ENCODE peak calls at places on chromosomes 6 and 20, in seven cellular contexts. V, R, D, U, I, P and B are unnamed samples.

GRCh38 chr6:32980488-32981038 is 12.2 kb downstream of the BRD2 start:
- DNase-seq in V (no peak), R (no peak), D (no peak), U (no peak), I (no peak), P (no peak), B (peak; percentile 15)

GRCh38 chr6:133288662-133289061 is 47.5 kb downstream of the EYA4 start:
- DNase-seq in V (no peak), R (no peak), D (no peak), U (no peak), I (no peak), P (no peak), B (no peak)

GRCh38 chr20:14453259-14453658 is 115.8 kb upstream of the FLRT3 start:
- DNase-seq in V (no peak), R (no peak), D (no peak), U (no peak), I (no peak), P (no peak), B (no peak)

GRCh38 chr20:23205656-23206055 is 119.5 kb upstream of the CD93 start:
- DNase-seq in V (no peak), R (peak; percentile 76), D (peak; percentile 39), U (no peak), I (peak; percentile 35), P (peak; percentile 72), B (no peak)

GRCh38 chr20:50758992-50759391 is 27.6 kb downstream of the PARD6B start:
- DNase-seq in V (no peak), R (no peak), D (no peak), U (no peak), I (no peak), P (no peak), B (no peak)

GRCh38 chr6:1872649-1873131 is 263.0 kb downstream of the FOXC1 start:
- DNase-seq in V (no peak), R (no peak), D (no peak), U (no peak), I (peak; percentile 65), P (peak; percentile 52), B (no peak)

GRCh38 chr20:47810116-47810672 is 24.9 kb upstream of the SULF2 start:
- DNase-seq in V (no peak), R (no peak), D (no peak), U (no peak), I (no peak), P (no peak), B (no peak)

GRCh38 chr20:63145156-63145555 is 70.8 kb downstream of the YTHDF1 start:
- DNase-seq in V (no peak), R (no peak), D (no peak), U (peak; percentile 29), I (no peak), P (no peak), B (peak; percentile 3)

GRCh38 chr20:50286174-50286511 is 95.5 kb downstream of the CEBPB start:
- DNase-seq in V (no peak), R (no peak), D (no peak), U (no peak), I (no peak), P (no peak), B (no peak)

GRCh38 chr6:139027620-139028182 is 844 bp upstream of the ABRACL start:
- DNase-seq in V (peak; percentile 7), R (peak; percentile 52), D (peak; percentile 60), U (peak; percentile 50), I (peak; percentile 82), P (peak; percentile 42), B (no peak)

GRCh38 chr6:168117942-168118341 is 38.9 kb upstream of the FRMD1 start:
- DNase-seq in V (no peak), R (no peak), D (peak; percentile 31), U (no peak), I (peak; percentile 52), P (no peak), B (no peak)

GRCh38 chr6:156163311-156163710 is 613.9 kb upstream of the ARID1B start:
- DNase-seq in V (no peak), R (no peak), D (no peak), U (no peak), I (no peak), P (no peak), B (no peak)

GRCh38 chr6:119348308-119349040 is 1.1 kb downstream of the MAN1A1 start:
- DNase-seq in V (peak; percentile 27), R (peak; percentile 30), D (peak; percentile 47), U (no peak), I (peak; percentile 66), P (peak; percentile 71), B (peak; percentile 94)

GRCh38 chr6:127468936-127469335 is 9.7 kb upstream of the KIAA0408 start:
- DNase-seq in V (no peak), R (no peak), D (no peak), U (no peak), I (no peak), P (no peak), B (no peak)

GRCh38 chr6:38141716-38142115 is 322.2 kb downstream of the ZFAND3 start:
- DNase-seq in V (no peak), R (no peak), D (no peak), U (no peak), I (no peak), P (no peak), B (no peak)

GRCh38 chr6:13284646-13285045 is 43.7 kb downstream of the TBC1D7 start:
- DNase-seq in V (no peak), R (peak; percentile 35), D (no peak), U (no peak), I (no peak), P (no peak), B (no peak)

GRCh38 chr6:168713839-168714238 is 272.9 kb downstream of the SMOC2 start:
- DNase-seq in V (no peak), R (no peak), D (no peak), U (no peak), I (peak; percentile 34), P (no peak), B (no peak)

GRCh38 chr20:24494460-24494920 is 25.1 kb downstream of the SYNDIG1 start:
- DNase-seq in V (no peak), R (no peak), D (peak; percentile 25), U (no peak), I (no peak), P (no peak), B (no peak)

GRCh38 chr20:63873477-63873971 is 8.5 kb downstream of the TPD52L2 start:
- DNase-seq in V (no peak), R (peak; percentile 87), D (no peak), U (peak; percentile 89), I (no peak), P (no peak), B (peak; percentile 97)

GRCh38 chr6:70353343-70353913 is 50.5 kb upstream of the COL9A1 start:
- DNase-seq in V (no peak), R (no peak), D (no peak), U (peak; percentile 34), I (no peak), P (no peak), B (no peak)

GRCh38 chr6:63790334-63790733 is 154.7 kb downstream of the PHF3 start:
- DNase-seq in V (no peak), R (no peak), D (no peak), U (no peak), I (no peak), P (no peak), B (no peak)

GRCh38 chr20:25453035-25453810 is 45.8 kb downstream of the GINS1 start:
- DNase-seq in V (no peak), R (peak; percentile 5), D (peak; percentile 25), U (peak; percentile 58), I (no peak), P (no peak), B (peak; percentile 51)

GRCh38 chr20:60921021-60921622 is 330.9 kb upstream of the CDH4 start:
- DNase-seq in V (peak; percentile 58), R (no peak), D (peak; percentile 51), U (peak; percentile 18), I (peak; percentile 21), P (peak; percentile 80), B (no peak)

GRCh38 chr6:5996701-5997419 is 9.9 kb downstream of the NRN1 start:
- DNase-seq in V (no peak), R (peak; percentile 59), D (peak; percentile 37), U (peak; percentile 23), I (peak; percentile 64), P (peak; percentile 66), B (peak; percentile 92)

GRCh38 chr6:100237881-100238280 is 226.8 kb downstream of the SIM1 start:
- DNase-seq in V (no peak), R (no peak), D (no peak), U (no peak), I (no peak), P (no peak), B (no peak)

GRCh38 chr6:165618241-165618640 is 44.8 kb downstream of the PDE10A start:
- DNase-seq in V (no peak), R (no peak), D (no peak), U (no peak), I (no peak), P (no peak), B (no peak)
- H3K79me2 ChIP-seq in V (no peaks in the 10 kb centered on the region), R (peaks cover 6% of the 10 kb centered on the region), D (no peaks in the 10 kb centered on the region), U (no peaks in the 10 kb centered on the region), I (no peaks in the 10 kb centered on the region), P (no peaks in the 10 kb centered on the region), B (peaks cover 2% of the 10 kb centered on the region)

DNA sequence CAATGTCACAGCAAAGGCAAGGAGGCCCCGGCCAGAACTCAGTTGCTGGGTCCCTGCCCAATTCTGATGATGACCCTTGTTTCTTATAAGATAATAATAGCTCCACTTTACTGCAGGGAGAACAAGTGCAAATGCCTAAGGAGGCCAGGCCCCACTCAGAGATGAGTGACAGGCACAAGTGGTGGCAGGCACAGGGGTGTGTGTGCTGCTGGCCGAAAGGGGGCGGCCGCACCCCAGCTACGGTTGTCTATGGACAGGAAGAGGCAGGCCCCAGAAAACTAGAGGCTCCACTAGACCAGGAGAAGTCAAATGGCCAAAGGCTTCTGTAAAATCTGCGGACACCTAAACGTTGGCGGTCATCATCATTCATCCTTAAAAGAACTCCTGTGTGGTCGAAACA is 28.5 kb downstream of the GNAS-AS1 start:
- DNase-seq in V (peak; percentile 7), R (no peak), D (no peak), U (no peak), I (peak; percentile 51), P (no peak), B (no peak)
- H3K4me1 ChIP-seq in V (no peaks in the 10 kb centered on the region), R (no peaks in the 10 kb centered on the region), D (no peaks in the 10 kb centered on the region), U (peaks cover 16% of the 10 kb centered on the region), I (peaks cover 3% of the 10 kb centered on the region), P (no peaks in the 10 kb centered on the region), B (no peaks in the 10 kb centered on the region)

DNA sequence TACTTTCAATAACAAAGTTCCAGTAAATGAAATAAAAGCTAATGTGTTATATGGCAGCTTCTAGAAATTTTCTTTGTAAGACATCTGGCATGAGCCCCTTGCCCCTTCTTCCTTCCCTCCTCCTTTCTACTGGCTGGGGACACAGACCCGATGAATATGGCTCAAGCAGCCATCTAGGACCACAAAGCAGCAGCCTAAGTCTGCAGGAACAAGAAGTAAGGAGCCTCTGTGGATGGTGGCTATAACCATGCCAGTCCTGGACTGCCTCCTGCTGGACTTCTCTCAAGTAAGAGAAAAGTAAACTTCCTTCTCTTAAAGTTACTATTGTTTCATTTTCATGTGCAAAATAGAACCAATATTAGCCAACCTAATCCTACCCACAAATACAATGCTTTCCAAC is 114.9 kb upstream of the DST start:
- DNase-seq in V (peak; percentile 24), R (peak; percentile 76), D (no peak), U (peak; percentile 35), I (peak; percentile 44), P (peak; percentile 55), B (no peak)
- TF ChIP-seq CTCF in V (peak; percentile 48), R (peak; percentile 36), D (peak; percentile 63), U (peak; percentile 76), I (peak; percentile 70), P (peak; percentile 54), B (peak; percentile 57)

DNA sequence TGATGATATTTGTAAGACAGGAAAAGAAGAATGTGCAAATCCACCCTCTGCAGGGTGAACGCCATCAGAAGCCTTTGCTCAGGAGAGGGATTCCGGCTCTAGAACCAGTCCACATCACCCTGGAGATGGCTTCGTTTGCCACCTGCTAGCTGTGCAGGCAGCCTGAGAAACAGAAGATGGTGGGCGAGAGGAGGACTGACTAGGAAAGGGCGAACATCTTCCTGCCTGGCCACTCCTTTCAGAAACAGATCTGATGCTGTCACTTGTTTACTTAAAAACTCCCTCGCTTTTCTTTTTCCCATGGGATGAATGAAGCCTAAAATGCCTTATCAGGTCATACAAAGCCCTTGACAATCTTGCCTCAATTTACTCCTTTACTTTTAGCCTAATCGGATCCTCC is 1.2 kb downstream of the PTPRA start:
- DNase-seq in V (no peak), R (peak; percentile 27), D (no peak), U (no peak), I (peak; percentile 16), P (peak; percentile 20), B (peak; percentile 41)
- H3K79me2 ChIP-seq in V (peaks cover 58% of the 10 kb centered on the region), R (peaks cover 51% of the 10 kb centered on the region), D (peaks cover 3% of the 10 kb centered on the region), U (peaks cover 55% of the 10 kb centered on the region), I (peaks cover 56% of the 10 kb centered on the region), P (peaks cover 59% of the 10 kb centered on the region), B (peaks cover 48% of the 10 kb centered on the region)